ENCODE peak calls at places on chromosomes 2 and 18, in nine cellular contexts. P is HL-60; R is pancreas; C is psoas muscle; B is cardiac muscle cell; U is astrocyte of the spinal cord; O is effector memory CD4-positive, alpha-beta T cell; Y is IMR-90; W is tibial nerve. K is an unnamed sample.

GRCh38 chr2:9095690-9096089 is 92.2 kb upstream of the MBOAT2 start:
- DNase-seq in O (no peak), P (no peak), C (no peak), Y (peak), W (peak), R (no peak), B (peak), U (peak), K (no peak)

GRCh38 chr2:143420313-143420712 is 291.1 kb downstream of the ARHGAP15 start:
- DNase-seq in R (no peak), P (no peak), Y (no peak), U (no peak), B (no peak), C (no peak), W (no peak), O (no peak), K (no peak)

GRCh38 chr2:215320679-215321078 is 8.8 kb downstream of the ATIC start:
- DNase-seq in O (no peak), R (no peak), Y (no peak), C (no peak), P (no peak), B (no peak), W (no peak), U (no peak), K (no peak)

GRCh38 chr2:223641062-223641461 is 38.9 kb upstream of the SCG2 start:
- DNase-seq in R (no peak), C (no peak), P (no peak), O (no peak), Y (peak), B (no peak), W (no peak), U (no peak), K (no peak)

GRCh38 chr2:142218471-142218870 is 87.7 kb upstream of the LRP1B start:
- DNase-seq in W (no peak), O (no peak), U (peak), R (no peak), P (no peak), B (no peak), Y (peak), C (no peak), K (no peak)

GRCh38 chr2:182077451-182078142 is 91.9 kb downstream of the PPP1R1C start:
- DNase-seq in W (no peak), U (peak), P (peak), C (no peak), R (peak), Y (peak), O (no peak), B (peak), K (peak)

GRCh38 chr2:225002039-225002655 is 40.1 kb downstream of the DOCK10 start:
- DNase-seq in R (no peak), Y (peak), O (peak), C (no peak), B (peak), P (no peak), U (peak), W (peak), K (no peak)

GRCh38 chr2:170771049-170771937 is 1.1 kb downstream of the ERICH2 start:
- DNase-seq in B (no peak), O (peak), C (no peak), U (peak), Y (peak), R (no peak), P (peak), W (no peak), K (no peak)

GRCh38 chr2:20680744-20681143 is 13.8 kb downstream of the GDF7 start:
- DNase-seq in Y (no peak), C (no peak), O (no peak), U (no peak), W (no peak), R (no peak), B (no peak), P (no peak), K (no peak)

GRCh38 chr2:113768770-113769169 is 12.3 kb upstream of the SLC35F5 start:
- DNase-seq in Y (peak), P (no peak), B (no peak), U (no peak), R (no peak), W (no peak), C (no peak), O (no peak), K (no peak)

GRCh38 chr2:62760555-62760954 is 55.0 kb downstream of the EHBP1 start:
- DNase-seq in C (no peak), W (no peak), Y (peak), B (no peak), P (no peak), O (no peak), U (peak), R (no peak), K (no peak)

GRCh38 chr18:21330122-21330701 is 88.2 kb downstream of the GREB1L start:
- DNase-seq in P (no peak), B (peak), C (no peak), Y (no peak), O (no peak), R (no peak), W (no peak), U (peak), K (peak)

GRCh38 chr2:210617732-210618330 is 61.4 kb downstream of the CPS1 start:
- DNase-seq in R (peak), C (no peak), B (peak), O (no peak), W (no peak), U (peak), Y (peak), P (peak), K (peak)

GRCh38 chr2:184683923-184684322 is 85.6 kb downstream of the ZNF804A start:
- DNase-seq in Y (no peak), P (no peak), C (no peak), R (no peak), W (no peak), O (no peak), U (no peak), B (no peak), K (no peak)

GRCh38 chr2:114724513-114724912 is 282.1 kb downstream of the DPP10 start:
- DNase-seq in C (no peak), P (no peak), O (no peak), W (no peak), Y (no peak), R (no peak), U (no peak), B (peak), K (no peak)

GRCh38 chr2:219247678-219248642 is 2.7 kb downstream of the STK16 start:
- DNase-seq in P (no peak), B (no peak), R (no peak), Y (no peak), U (no peak), W (no peak), O (peak), C (no peak), K (no peak)

GRCh38 chr2:26477911-26478253 is at the start of gene OTOF:
- DNase-seq in R (no peak), B (no peak), W (no peak), U (peak), C (peak), P (no peak), Y (peak), O (no peak), K (no peak)

GRCh38 chr2:238883315-238884004 is 35.6 kb downstream of the TWIST2 start:
- DNase-seq in Y (no peak), R (no peak), U (no peak), B (no peak), C (no peak), W (no peak), P (no peak), O (no peak), K (no peak)

GRCh38 chr18:35029770-35030169 is 11.4 kb upstream of the MAPRE2 start:
- DNase-seq in R (no peak), O (no peak), B (no peak), Y (no peak), U (no peak), W (no peak), P (no peak), C (no peak), K (no peak)

GRCh38 chr2:112803691-112804521 is 19.6 kb upstream of the IL1A start:
- DNase-seq in C (no peak), U (peak), Y (peak), W (no peak), B (no peak), P (no peak), O (no peak), R (no peak), K (no peak)

GRCh38 chr2:139805378-139805777 is 1025.2 kb upstream of the NXPH2 start:
- DNase-seq in Y (no peak), O (no peak), R (no peak), B (no peak), P (no peak), C (no peak), U (no peak), W (no peak), K (no peak)

GRCh38 chr2:138324068-138324771 is 177.3 kb upstream of the SPOPL start:
- DNase-seq in P (no peak), R (no peak), U (no peak), W (no peak), B (no peak), C (no peak), O (no peak), Y (no peak), K (no peak)

GRCh38 chr2:192357216-192357615 is 162.5 kb upstream of the TMEFF2 start:
- DNase-seq in R (no peak), W (no peak), Y (no peak), B (no peak), C (no peak), U (no peak), O (no peak), P (no peak), K (no peak)

GRCh38 chr2:73291093-73291460 is 2.3 kb downstream of the EGR4 start:
- DNase-seq in C (peak), Y (peak), W (no peak), P (peak), O (peak), B (peak), U (peak), R (no peak), K (no peak)

GRCh38 chr18:74326238-74326637 is 10.6 kb downstream of the C18orf63 start:
- DNase-seq in R (no peak), U (no peak), P (no peak), B (no peak), Y (peak), O (no peak), W (no peak), C (no peak), K (no peak)

GRCh38 chr2:146982393-146982846 is 862.4 kb upstream of the ACVR2A start:
- DNase-seq in C (peak), O (no peak), P (no peak), R (peak), W (no peak), Y (peak), B (no peak), U (peak), K (peak)

GRCh38 chr2:152534460-152535131 is 182.7 kb downstream of the PRPF40A start:
- DNase-seq in P (no peak), Y (no peak), C (no peak), B (no peak), W (no peak), O (no peak), U (no peak), R (no peak), K (no peak)
- H3K4me3 ChIP-seq in P (no peak), Y (no peak), C (peak), B (no peak), W (no peak), O (no peak), U (no peak), R (no peak), K (no peak)

GRCh38 chr2:85325466-85325811 is 2.4 kb downstream of the TGOLN2 start:
- DNase-seq in W (no peak), U (no peak), R (no peak), O (no peak), C (no peak), Y (no peak), P (no peak), B (no peak), K (no peak)
- H3K4me3 ChIP-seq in W (peak), U (peak), R (peak), O (peak), C (peak), Y (peak), P (peak), B (no peak), K (peak)

DNA sequence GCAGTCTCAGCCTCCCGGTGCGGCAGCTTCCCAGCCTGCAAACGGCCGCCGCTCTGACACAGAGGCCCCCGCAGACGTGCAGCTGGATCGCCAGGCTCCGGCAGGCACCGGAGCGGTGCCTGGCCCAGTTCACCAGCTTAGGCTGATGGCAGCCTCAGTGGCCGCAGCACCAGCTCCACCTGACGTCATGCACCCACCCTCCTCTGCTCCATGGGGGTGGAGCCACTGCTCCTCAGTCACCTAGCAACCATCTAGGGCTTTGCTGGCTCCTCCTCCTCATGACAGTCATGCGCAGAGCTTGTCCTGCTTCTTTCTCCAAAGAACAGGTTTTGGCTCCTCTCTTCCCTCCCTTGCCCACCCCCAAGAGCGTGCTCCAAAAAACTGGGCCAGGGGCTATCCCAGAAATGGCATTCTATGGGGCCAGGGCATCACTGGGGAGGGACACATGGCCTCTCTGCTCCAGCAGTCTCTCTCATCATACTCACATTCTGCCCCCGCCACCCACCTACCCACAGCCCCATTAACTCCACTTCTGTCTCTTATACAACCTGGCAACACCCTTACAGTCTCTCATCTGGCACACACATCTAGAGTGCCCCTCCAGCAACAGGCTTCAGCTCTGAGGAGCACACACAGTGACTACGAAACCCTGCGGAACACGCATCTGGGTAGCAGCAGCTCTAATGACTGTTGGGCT is 5.5 kb downstream of the DCTN1 start:
- DNase-seq in B (peak), W (peak), U (peak), C (peak), P (no peak), O (no peak), Y (peak), R (peak), K (peak)
- H3K4me3 ChIP-seq in B (peak), W (peak), U (peak), C (peak), P (no peak), O (no peak), Y (no peak), R (peak), K (peak)

GRCh38 chr2:120313695-120314615 is 32.0 kb upstream of the INHBB start:
- DNase-seq in Y (no peak), C (no peak), B (no peak), U (no peak), W (no peak), R (peak), P (no peak), O (no peak), K (no peak)
- H3K4me3 ChIP-seq in Y (peak), C (peak), B (no peak), U (peak), W (peak), R (peak), P (no peak), O (no peak), K (peak)

DNA sequence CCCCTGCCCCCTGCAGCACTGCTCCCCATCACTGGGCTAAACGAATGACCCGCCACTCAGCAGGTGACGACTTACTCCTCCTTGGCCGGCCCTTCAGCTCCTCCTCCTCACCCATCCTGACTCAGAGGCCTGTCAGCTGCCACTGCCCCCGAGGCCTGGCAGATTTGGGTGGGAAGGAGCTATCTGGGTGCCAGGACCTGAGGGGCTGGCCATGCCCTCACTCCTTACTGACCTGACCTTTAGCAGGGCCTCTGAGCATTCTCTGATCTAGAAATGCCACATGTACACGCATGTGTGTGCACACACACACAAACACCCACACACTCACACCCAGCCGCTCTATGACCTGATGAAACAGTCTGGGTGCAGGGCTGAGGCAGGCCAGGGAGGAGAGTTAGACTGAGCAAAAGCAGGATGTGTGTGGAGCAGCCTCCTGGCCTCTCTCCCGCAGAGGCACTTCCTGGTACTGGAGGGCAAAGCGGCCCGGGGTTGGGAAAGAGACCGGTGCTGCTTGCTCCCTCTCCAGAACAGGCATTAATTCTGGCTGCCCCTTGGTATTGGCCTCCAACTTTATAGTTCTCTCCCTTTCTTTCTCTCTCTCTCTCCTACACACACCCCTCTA is 68.0 kb downstream of the ZFP36L2 start:
- DNase-seq in P (peak), C (peak), W (peak), B (no peak), R (peak), U (peak), O (peak), Y (peak), K (peak)
- H3K4me3 ChIP-seq in P (no peak), C (no peak), W (no peak), B (no peak), R (no peak), U (no peak), O (no peak), Y (no peak), K (no peak)

DNA sequence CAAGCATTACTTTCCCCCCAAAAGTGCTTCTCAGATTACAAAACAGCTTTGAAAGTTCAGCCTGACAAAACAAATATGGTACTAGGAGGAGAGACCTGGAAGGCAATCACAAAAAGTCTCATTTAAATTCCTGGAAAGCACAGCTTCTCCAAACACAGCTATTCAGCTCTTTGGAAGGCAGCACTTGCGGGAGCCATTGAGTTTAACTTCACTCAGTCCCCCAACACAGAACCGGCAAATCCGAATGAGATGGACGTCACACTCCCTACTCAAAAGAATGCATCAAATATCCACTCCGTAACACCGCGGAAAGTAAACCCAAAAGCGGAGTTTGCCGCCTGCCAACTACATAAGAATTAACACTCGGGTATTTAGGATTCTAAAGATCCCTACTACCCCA is 641 bp downstream of the ST6GAL2 start:
- DNase-seq in P (no peak), C (no peak), B (peak), R (no peak), Y (no peak), O (no peak), U (peak), W (no peak), K (no peak)
- H3K4me3 ChIP-seq in P (no peak), C (peak), B (peak), R (no peak), Y (no peak), O (no peak), U (peak), W (no peak), K (peak)

DNA sequence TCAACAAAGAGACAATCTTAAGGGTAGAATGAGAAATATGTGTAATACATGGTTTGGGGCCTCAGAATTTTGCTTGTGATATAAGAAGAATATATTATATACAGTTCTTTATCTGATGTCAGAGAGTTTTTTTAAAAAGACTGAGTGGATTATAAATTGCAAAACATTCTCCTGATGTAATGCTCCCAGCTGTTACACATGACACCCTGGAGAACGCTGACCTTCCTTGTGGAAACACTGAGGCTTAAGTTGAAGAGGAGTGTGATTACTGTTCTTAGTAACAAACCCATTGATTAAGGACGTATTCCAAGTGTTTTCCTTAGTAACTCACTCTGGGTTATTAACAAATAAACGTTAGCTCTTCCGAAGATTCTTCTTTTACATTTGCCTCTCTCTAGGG is 1069.3 kb upstream of the CNTNAP5 start:
- DNase-seq in W (no peak), R (no peak), C (no peak), Y (no peak), B (no peak), P (no peak), U (no peak), O (no peak), K (no peak)
- H3K4me3 ChIP-seq in W (no peak), R (no peak), C (no peak), Y (no peak), B (no peak), P (no peak), U (no peak), O (no peak), K (no peak)

GRCh38 chr2:10449481-10449831 is 1.3 kb upstream of the ODC1 start:
- DNase-seq in R (no peak), O (no peak), U (no peak), C (no peak), P (no peak), Y (no peak), B (no peak), W (no peak), K (no peak)
- H3K4me3 ChIP-seq in R (peak), O (peak), U (peak), C (peak), P (no peak), Y (no peak), B (peak), W (peak), K (no peak)

GRCh38 chr18:13501896-13502295 is 224.5 kb downstream of the FAM210A start:
- DNase-seq in C (no peak), R (no peak), B (no peak), U (no peak), O (no peak), P (no peak), Y (no peak), W (no peak), K (peak)
- H3K4me3 ChIP-seq in C (peak), R (peak), B (no peak), U (no peak), O (no peak), P (no peak), Y (no peak), W (no peak), K (no peak)

GRCh38 chr2:236402016-236402784 is 138.0 kb upstream of the ASB18 start:
- DNase-seq in R (no peak), O (no peak), P (no peak), W (no peak), B (no peak), C (no peak), Y (no peak), U (no peak), K (no peak)
- H3K4me3 ChIP-seq in R (no peak), O (no peak), P (no peak), W (no peak), B (no peak), C (no peak), Y (no peak), U (no peak), K (no peak)